ENCODE peak calls at places on chromosomes 1 and 21, in ten cellular contexts. A is stimulated activated CD4-positive, alpha-beta T cell treated with anti-CD3 and anti-CD28 coated beads, Interleukin-1b, Interleukin-23, amount 100 ng/mL, for 48 hours; F is RKO; Z is T-helper 2 cell; X is AG08395; P is endodermal cell; L is frontal cortex; Y is glutamatergic neuron; G is WTC11; K is HT1080. C is an unnamed sample.

GRCh38 chr1:61797045-61797755 is 54.9 kb downstream of the PATJ start:
- DNase-seq in A (no peak), F (peak), Z (no peak), X (no peak), P (no peak), L (no peak), Y (no peak), G (no peak), K (peak), C (no peak)

GRCh38 chr1:199449221-199449620 is 578.3 kb upstream of the NR5A2 start:
- DNase-seq in A (no peak), F (no peak), Z (no peak), X (no peak), P (no peak), L (no peak), Y (no peak), G (no peak), K (no peak), C (no peak)

GRCh38 chr1:100585774-100586173 is 47.8 kb downstream of the GPR88 start:
- DNase-seq in A (no peak), F (no peak), Z (no peak), X (peak), P (no peak), L (no peak), Y (no peak), G (no peak), K (peak), C (no peak)

GRCh38 chr1:164473544-164473943 is 85.4 kb upstream of the PBX1 start:
- DNase-seq in A (no peak), F (no peak), Z (no peak), X (no peak), P (no peak), L (no peak), Y (no peak), G (no peak), K (no peak), C (no peak)

GRCh38 chr1:206890125-206890637 is 7.1 kb upstream of the IL24 start:
- DNase-seq in A (no peak), F (no peak), Z (no peak), X (peak), P (peak), L (no peak), Y (no peak), G (no peak), K (peak), C (no peak)

GRCh38 chr1:6271554-6271953 is 10.7 kb upstream of the GPR153 start:
- DNase-seq in A (no peak), F (no peak), Z (no peak), X (no peak), P (no peak), L (no peak), Y (no peak), G (no peak), K (no peak), C (peak)

GRCh38 chr1:245217853-245218608 is 63.2 kb downstream of the KIF26B start:
- DNase-seq in A (no peak), F (no peak), Z (no peak), X (no peak), P (no peak), L (no peak), Y (no peak), G (no peak), K (no peak), C (no peak)

GRCh38 chr1:225768662-225769426 is 8.8 kb upstream of the SRP9 start:
- DNase-seq in A (no peak), F (no peak), Z (no peak), X (no peak), P (no peak), L (no peak), Y (no peak), G (no peak), K (no peak), C (peak)

GRCh38 chr21:42745511-42746239 is 92.3 kb downstream of the PDE9A start:
- DNase-seq in A (no peak), F (no peak), Z (no peak), X (no peak), P (no peak), L (no peak), Y (no peak), G (no peak), K (no peak), C (no peak)

GRCh38 chr1:168918860-168919741 is 187.4 kb upstream of the ATP1B1 start:
- DNase-seq in A (no peak), F (no peak), Z (no peak), X (no peak), P (no peak), L (no peak), Y (no peak), G (no peak), K (peak), C (no peak)

GRCh38 chr1:167538657-167539056 is 14.9 kb downstream of the CREG1 start:
- DNase-seq in A (no peak), F (peak), Z (no peak), X (no peak), P (peak), L (no peak), Y (no peak), G (peak), K (peak), C (peak)

GRCh38 chr21:19123053-19123452 is 719.5 kb upstream of the TMPRSS15 start:
- DNase-seq in A (no peak), F (no peak), Z (no peak), X (no peak), P (no peak), L (no peak), Y (no peak), G (no peak), K (no peak), C (no peak)

GRCh38 chr1:172708452-172708851 is 49.5 kb downstream of the FASLG start:
- DNase-seq in A (peak), F (no peak), Z (peak), X (no peak), P (no peak), L (no peak), Y (no peak), G (no peak), K (no peak), C (peak)

GRCh38 chr1:42423621-42424200 is 32.1 kb downstream of the ZMYND12 start:
- DNase-seq in A (no peak), F (no peak), Z (no peak), X (no peak), P (no peak), L (no peak), Y (no peak), G (no peak), K (no peak), C (no peak)

GRCh38 chr1:194184402-194184801 is 998.0 kb upstream of the B3GALT2 start:
- DNase-seq in A (no peak), F (no peak), Z (no peak), X (no peak), P (no peak), L (no peak), Y (no peak), G (no peak), K (no peak), C (no peak)

GRCh38 chr21:45302082-45303061 is 14.7 kb upstream of the POFUT2 start:
- DNase-seq in A (peak), F (no peak), Z (peak), X (no peak), P (peak), L (no peak), Y (no peak), G (no peak), K (no peak), C (peak)

GRCh38 chr1:84505167-84506001 is 802 bp upstream of the SPATA1 start:
- DNase-seq in A (no peak), F (peak), Z (peak), X (peak), P (no peak), L (no peak), Y (peak), G (no peak), K (peak), C (no peak)

GRCh38 chr1:91830242-91831131 is 55.5 kb downstream of the TGFBR3 start:
- DNase-seq in A (no peak), F (no peak), Z (no peak), X (peak), P (no peak), L (no peak), Y (no peak), G (no peak), K (peak), C (peak)

GRCh38 chr1:53589043-53589887 is 130.1 kb downstream of the DMRTB1 start:
- DNase-seq in A (no peak), F (no peak), Z (no peak), X (no peak), P (peak), L (no peak), Y (no peak), G (no peak), K (no peak), C (no peak)

GRCh38 chr1:214122110-214122509 is 134.3 kb downstream of the PROX1 start:
- DNase-seq in A (no peak), F (no peak), Z (no peak), X (no peak), P (no peak), L (no peak), Y (no peak), G (no peak), K (no peak), C (no peak)

GRCh38 chr1:46656643-46657042 is 11.5 kb downstream of the ATPAF1 start:
- DNase-seq in A (no peak), F (no peak), Z (no peak), X (no peak), P (no peak), L (no peak), Y (no peak), G (no peak), K (no peak), C (no peak)

GRCh38 chr21:34693192-34693810 is 24.5 kb downstream of the CLIC6 start:
- DNase-seq in A (peak), F (peak), Z (no peak), X (peak), P (peak), L (no peak), Y (peak), G (peak), K (peak), C (peak)

GRCh38 chr1:166974647-166975345 is 544 bp downstream of the ILDR2 start:
- DNase-seq in A (peak), F (peak), Z (peak), X (no peak), P (peak), L (peak), Y (no peak), G (no peak), K (no peak), C (peak)

GRCh38 chr1:227994632-227995300 is 12.0 kb upstream of the WNT3A start:
- DNase-seq in A (no peak), F (no peak), Z (no peak), X (no peak), P (no peak), L (no peak), Y (no peak), G (no peak), K (no peak), C (no peak)

GRCh38 chr1:220331318-220331717 is 59.1 kb upstream of the RAB3GAP2 start:
- DNase-seq in A (no peak), F (no peak), Z (no peak), X (no peak), P (no peak), L (no peak), Y (no peak), G (no peak), K (no peak), C (no peak)

GRCh38 chr1:40133122-40133665 is 28.0 kb upstream of the RLF start:
- DNase-seq in A (no peak), F (no peak), Z (no peak), X (peak), P (no peak), L (no peak), Y (no peak), G (no peak), K (no peak), C (peak)

GRCh38 chr1:42211224-42211623 is 46.7 kb upstream of the GUCA2A start:
- DNase-seq in A (no peak), F (peak), Z (no peak), X (peak), P (no peak), L (no peak), Y (no peak), G (no peak), K (peak), C (no peak)

GRCh38 chr21:24375201-24375600 is 1232.1 kb downstream of the MRPL39 start:
- DNase-seq in A (peak), F (peak), Z (no peak), X (no peak), P (peak), L (no peak), Y (peak), G (peak), K (peak), C (no peak)

GRCh38 chr1:209202826-209203439 is 380.6 kb upstream of the CAMK1G start:
- DNase-seq in A (no peak), F (peak), Z (no peak), X (peak), P (peak), L (peak), Y (no peak), G (no peak), K (peak), C (peak)

GRCh38 chr1:156485984-156486383 is 14.6 kb downstream of the MEF2D start:
- DNase-seq in A (no peak), F (no peak), Z (no peak), X (no peak), P (no peak), L (no peak), Y (no peak), G (no peak), K (no peak), C (no peak)